ENCODE peak calls at places on chromosomes 7 and 10, in six cellular contexts. Q, R, S, W, T and D are unnamed samples. For H3K4me1, the result is how much of the 10 kb centered on the place peaks cover.

GRCh38 chr10:52752801-52753437 is 19.7 kb downstream of the MBL2 start:
- DNase-seq in Q (no peak), R (no peak), S (no peak), W (no peak), T (peak), D (no peak)

GRCh38 chr10:119313645-119314044 is 106.3 kb downstream of the GRK5 start:
- DNase-seq in Q (no peak), R (no peak), S (no peak), W (no peak), T (no peak), D (peak)

GRCh38 chr7:100611983-100612729 is at the start of gene MOSPD3:
- DNase-seq in Q (peak), R (peak), S (peak), W (peak), T (peak), D (peak)

GRCh38 chr10:43407148-43407575 is 1.8 kb downstream of the HNRNPF start:
- DNase-seq in Q (peak), R (peak), S (peak), W (peak), T (no peak), D (peak)

GRCh38 chr7:84102213-84102612 is 92.4 kb downstream of the SEMA3A start:
- DNase-seq in Q (no peak), R (no peak), S (no peak), W (no peak), T (no peak), D (no peak)

GRCh38 chr7:12761691-12762090 is 74.3 kb downstream of the ARL4A start:
- DNase-seq in Q (no peak), R (no peak), S (no peak), W (no peak), T (no peak), D (no peak)

GRCh38 chr10:61244261-61244775 is 208.9 kb downstream of the TMEM26 start:
- DNase-seq in Q (no peak), R (no peak), S (no peak), W (no peak), T (no peak), D (no peak)

GRCh38 chr7:867406-868188 is 8.8 kb upstream of the GET4 start:
- DNase-seq in Q (peak), R (no peak), S (peak), W (peak), T (no peak), D (peak)

GRCh38 chr7:93150200-93150835 is 2.1 kb upstream of the SAMD9L start:
- DNase-seq in Q (no peak), R (no peak), S (no peak), W (no peak), T (no peak), D (no peak)

GRCh38 chr10:78416031-78416800 is 382.6 kb downstream of the RPS24 start:
- DNase-seq in Q (no peak), R (no peak), S (no peak), W (peak), T (no peak), D (no peak)

GRCh38 chr10:103106556-103106955 is 86.5 kb downstream of the NT5C2 start:
- DNase-seq in Q (no peak), R (no peak), S (no peak), W (no peak), T (no peak), D (no peak)

GRCh38 chr10:78254013-78254412 is 220.3 kb downstream of the RPS24 start:
- DNase-seq in Q (no peak), R (no peak), S (no peak), W (no peak), T (no peak), D (no peak)

GRCh38 chr10:125871341-125871740 is 9.8 kb downstream of the DHX32 start:
- DNase-seq in Q (no peak), R (no peak), S (no peak), W (no peak), T (no peak), D (no peak)

GRCh38 chr7:100803398-100804161 is 23.7 kb downstream of the EPHB4 start:
- DNase-seq in Q (peak), R (peak), S (peak), W (peak), T (peak), D (peak)

DNA sequence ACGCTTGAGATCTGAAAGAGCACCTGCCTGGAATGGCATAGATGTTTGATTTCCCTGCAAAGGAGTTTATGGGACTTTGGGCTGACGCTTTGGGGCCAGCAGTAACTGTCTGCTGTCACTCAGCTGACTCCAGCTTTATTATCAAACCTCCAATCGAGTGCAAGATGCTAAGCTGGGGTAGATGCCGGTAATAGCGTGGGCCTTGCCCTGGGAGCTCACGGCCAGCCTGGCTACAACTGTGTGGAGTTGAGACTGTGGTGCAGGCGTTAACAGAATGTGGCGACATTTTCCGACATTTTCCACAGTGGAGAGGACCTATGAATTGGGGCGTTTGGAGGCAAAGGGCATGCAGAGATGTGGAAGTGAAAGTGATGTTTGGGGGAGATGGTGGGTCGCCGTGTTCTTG is 1.3 kb downstream of the CHST12 start:
- DNase-seq in Q (no peak), R (no peak), S (no peak), W (no peak), T (no peak), D (no peak)
- H3K4me1 ChIP-seq in Q (under half), R (under half), S (under half), W (half or more), T (half or more), D (under half)

GRCh38 chr7:132723506-132724081 is 147.3 kb upstream of the PLXNA4 start:
- DNase-seq in Q (no peak), R (peak), S (no peak), W (no peak), T (no peak), D (no peak)

GRCh38 chr7:132720835-132721234 is 144.6 kb upstream of the PLXNA4 start:
- DNase-seq in Q (no peak), R (no peak), S (no peak), W (no peak), T (no peak), D (no peak)
- TF ChIP-seq POLR2AphosphoS5 in Q (no peak), R (no peak), S (no peak), W (no peak), T (no peak), D (no peak)

GRCh38 chr10:82399850-82400249 is 524.9 kb downstream of the NRG3 start:
- DNase-seq in Q (no peak), R (no peak), S (no peak), W (no peak), T (no peak), D (no peak)
- H3K4me1 ChIP-seq in Q (under half), R (under half), S (under half), W (under half), T (under half), D (under half)

DNA sequence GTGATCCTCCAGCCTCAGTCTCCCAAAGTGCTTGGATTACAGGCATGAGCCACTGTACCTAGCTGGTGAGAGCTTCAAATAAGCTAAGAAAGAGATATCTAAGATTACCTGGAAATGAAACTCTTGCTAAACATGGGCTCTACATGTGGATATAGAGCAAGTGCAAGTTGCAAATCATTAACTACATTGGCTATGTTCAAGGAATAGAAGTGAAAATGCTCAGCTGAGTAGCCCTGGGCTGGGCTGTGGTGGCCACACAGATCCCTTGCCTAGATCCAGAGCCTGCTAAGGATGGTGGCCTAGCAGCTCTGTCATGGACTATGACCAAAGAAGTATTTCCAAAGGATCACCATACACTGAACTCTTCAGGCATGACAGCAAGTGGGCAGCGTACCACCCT is 209.3 kb downstream of the PLXNA4 start:
- DNase-seq in Q (no peak), R (no peak), S (no peak), W (no peak), T (no peak), D (no peak)
- TF ChIP-seq POLR2AphosphoS5 in Q (no peak), R (no peak), S (no peak), W (no peak), T (no peak), D (no peak)

DNA sequence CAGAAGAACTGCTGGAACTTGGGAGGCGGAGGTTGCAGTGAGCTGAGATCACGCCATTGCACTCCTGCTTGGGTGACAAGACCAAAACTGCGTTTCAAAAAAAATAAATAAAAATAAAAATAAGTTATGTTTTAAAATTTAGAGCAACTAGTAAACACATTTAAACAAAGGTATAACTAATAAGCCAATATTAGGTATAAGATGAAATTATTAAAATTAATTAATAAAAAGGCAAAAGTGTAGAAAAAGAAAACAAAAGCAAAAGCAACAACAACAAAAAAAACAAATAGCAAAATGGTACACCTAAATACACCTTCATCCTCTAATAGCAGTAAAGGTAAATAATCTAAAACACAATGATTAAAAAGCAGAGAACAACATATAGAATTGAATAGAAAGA is 6.2 kb upstream of the OR6B1 start:
- DNase-seq in Q (no peak), R (no peak), S (no peak), W (no peak), T (no peak), D (no peak)
- H3K4me1 ChIP-seq in Q (under half), R (under half), S (under half), W (under half), T (under half), D (under half)

GRCh38 chr7:6384327-6384726 is 63.4 kb downstream of the DAGLB start:
- DNase-seq in Q (no peak), R (no peak), S (no peak), W (no peak), T (no peak), D (no peak)

GRCh38 chr7:6386779-6387178 is 61.0 kb downstream of the DAGLB start:
- DNase-seq in Q (no peak), R (no peak), S (no peak), W (no peak), T (no peak), D (no peak)

GRCh38 chr7:6385909-6386560 is 61.7 kb downstream of the DAGLB start:
- DNase-seq in Q (no peak), R (no peak), S (no peak), W (no peak), T (no peak), D (no peak)

GRCh38 chr7:6382797-6383196 is 65.0 kb downstream of the DAGLB start:
- DNase-seq in Q (no peak), R (no peak), S (no peak), W (no peak), T (no peak), D (no peak)

DNA sequence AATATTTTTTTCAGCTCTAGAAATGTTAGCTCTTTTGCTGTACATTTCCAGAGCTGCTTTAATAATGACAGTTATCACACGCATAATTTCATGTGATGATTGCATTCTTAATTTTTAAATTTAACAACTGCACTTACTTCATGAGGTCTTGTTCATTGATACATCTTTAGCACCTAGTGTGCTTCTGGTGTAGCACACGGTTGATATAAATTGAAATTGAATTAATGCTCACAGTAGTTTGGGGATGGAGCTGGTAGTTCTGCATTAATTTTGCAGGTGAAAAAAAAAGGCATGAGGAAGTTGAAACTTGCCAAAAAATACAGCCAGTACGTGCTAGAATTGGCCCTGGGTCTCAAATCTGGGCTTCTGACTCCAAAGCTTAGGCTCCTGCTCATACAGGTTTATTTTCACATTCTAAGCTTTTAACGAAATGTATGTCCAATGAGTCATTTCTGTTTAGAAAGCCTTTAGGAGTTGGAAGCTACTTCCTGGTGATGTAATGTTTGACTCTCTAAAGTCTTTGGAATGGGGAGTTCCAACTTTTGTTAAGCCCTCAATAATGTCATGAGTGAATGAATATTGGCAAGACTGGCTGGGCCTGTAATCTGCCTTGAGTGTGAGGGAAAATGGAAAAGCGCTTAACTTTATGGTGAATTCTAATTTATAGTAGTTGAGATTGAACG is 62.5 kb downstream of the DAGLB start:
- DNase-seq in Q (peak), R (no peak), S (no peak), W (no peak), T (no peak), D (no peak)
- TF ChIP-seq POLR2AphosphoS5 in Q (peak), R (no peak), S (no peak), W (peak), T (no peak), D (no peak)

GRCh38 chr10:33095867-33096479 is 137.9 kb upstream of the ITGB1 start:
- DNase-seq in Q (no peak), R (peak), S (no peak), W (no peak), T (no peak), D (no peak)
- H3K4me1 ChIP-seq in Q (under half), R (under half), S (under half), W (under half), T (under half), D (under half)

GRCh38 chr7:129855935-129856717 is 96.6 kb downstream of the UBE2H start:
- DNase-seq in Q (no peak), R (no peak), S (no peak), W (no peak), T (no peak), D (no peak)

GRCh38 chr7:129855234-129855673 is 97.5 kb downstream of the UBE2H start:
- DNase-seq in Q (no peak), R (no peak), S (no peak), W (no peak), T (no peak), D (no peak)

GRCh38 chr7:129851174-129851573 is 101.6 kb downstream of the UBE2H start:
- DNase-seq in Q (no peak), R (no peak), S (no peak), W (no peak), T (no peak), D (no peak)

GRCh38 chr7:129851810-129852209 is 101.0 kb downstream of the UBE2H start:
- DNase-seq in Q (no peak), R (no peak), S (no peak), W (no peak), T (no peak), D (no peak)

GRCh38 chr7:129853661-129854268 is 99.0 kb downstream of the UBE2H start:
- DNase-seq in Q (peak), R (no peak), S (no peak), W (no peak), T (no peak), D (no peak)
- TF ChIP-seq POLR2AphosphoS5 in Q (peak), R (no peak), S (no peak), W (no peak), T (no peak), D (no peak)

GRCh38 chr7:141374425-141374824 is 176.8 kb upstream of the AGK start:
- DNase-seq in Q (no peak), R (no peak), S (no peak), W (no peak), T (no peak), D (no peak)
- H3K4me1 ChIP-seq in Q (under half), R (under half), S (under half), W (under half), T (under half), D (under half)